ENCODE peak calls at places on chromosomes 5 and 9, in five cellular contexts. One of them, this sample, is unnamed.

GRCh38 chr5:154945695-154946301 is 4.9 kb downstream of the MRPL22 start:
- DNase-seq in IMR-90: peak
- DNase-seq in kidney: no peak
- DNase-seq in foreskin fibroblast: no peak
- DNase-seq in upper lobe of left lung: no peak
- DNase-seq in this sample: no peak

GRCh38 chr9:99059074-99059894 is 45.6 kb upstream of the TGFBR1 start:
- DNase-seq in upper lobe of left lung: no peak
- DNase-seq in IMR-90: no peak
- DNase-seq in kidney: no peak
- DNase-seq in foreskin fibroblast: no peak
- DNase-seq in this sample: no peak

GRCh38 chr9:136089697-136090045 is 5.4 kb downstream of the NACC2 start:
- DNase-seq in upper lobe of left lung: no peak
- DNase-seq in IMR-90: peak
- DNase-seq in kidney: no peak
- DNase-seq in foreskin fibroblast: no peak
- DNase-seq in this sample: no peak

GRCh38 chr5:172059661-172060100 is 53.2 kb upstream of the FBXW11 start:
- DNase-seq in IMR-90: no peak
- DNase-seq in upper lobe of left lung: no peak
- DNase-seq in foreskin fibroblast: no peak
- DNase-seq in kidney: no peak
- DNase-seq in this sample: no peak

GRCh38 chr5:32522429-32523143 is 62.8 kb upstream of the SUB1 start:
- DNase-seq in IMR-90: peak
- DNase-seq in foreskin fibroblast: no peak
- DNase-seq in upper lobe of left lung: peak
- DNase-seq in kidney: no peak
- DNase-seq in this sample: no peak

GRCh38 chr9:130959809-130960334 is 20.8 kb upstream of the FIBCD1 start:
- DNase-seq in kidney: no peak
- DNase-seq in IMR-90: no peak
- DNase-seq in upper lobe of left lung: no peak
- DNase-seq in foreskin fibroblast: no peak
- DNase-seq in this sample: no peak

GRCh38 chr9:36145970-36146369 is 9.4 kb downstream of the GLIPR2 start:
- DNase-seq in kidney: peak
- DNase-seq in IMR-90: no peak
- DNase-seq in foreskin fibroblast: no peak
- DNase-seq in upper lobe of left lung: no peak
- DNase-seq in this sample: no peak

GRCh38 chr5:90875456-90875855 is 316.9 kb downstream of the ADGRV1 start:
- DNase-seq in upper lobe of left lung: no peak
- DNase-seq in IMR-90: no peak
- DNase-seq in foreskin fibroblast: no peak
- DNase-seq in kidney: no peak
- DNase-seq in this sample: no peak

GRCh38 chr9:115411993-115412452 is 294.1 kb upstream of the TNC start:
- DNase-seq in kidney: no peak
- DNase-seq in foreskin fibroblast: peak
- DNase-seq in upper lobe of left lung: no peak
- DNase-seq in IMR-90: peak
- DNase-seq in this sample: no peak

GRCh38 chr5:57791875-57792274 is 309.3 kb upstream of the ACTBL2 start:
- DNase-seq in upper lobe of left lung: no peak
- DNase-seq in foreskin fibroblast: no peak
- DNase-seq in IMR-90: no peak
- DNase-seq in kidney: no peak
- DNase-seq in this sample: no peak

GRCh38 chr9:17081814-17082213 is 53.0 kb upstream of the CNTLN start:
- DNase-seq in foreskin fibroblast: no peak
- DNase-seq in upper lobe of left lung: no peak
- DNase-seq in IMR-90: peak
- DNase-seq in kidney: no peak
- DNase-seq in this sample: no peak

DNA sequence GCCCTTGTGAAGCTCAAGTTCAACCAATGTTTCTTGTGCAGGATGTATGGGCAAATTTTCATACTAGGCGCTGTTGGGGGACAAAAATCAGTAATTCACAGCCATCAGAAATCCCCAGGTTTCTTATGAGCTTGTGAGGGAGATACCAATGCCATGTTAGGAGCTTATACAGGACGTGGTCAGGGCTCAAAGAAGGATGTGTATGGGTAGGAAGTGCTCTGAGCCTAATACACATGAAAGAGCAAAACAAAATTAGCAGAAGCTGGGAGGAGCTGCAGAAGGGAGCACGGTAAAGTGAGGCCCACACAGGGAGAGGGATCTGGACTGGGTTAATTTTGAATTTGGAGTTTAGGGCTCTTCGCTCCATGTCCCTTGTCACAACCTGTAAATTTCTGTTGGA is 114.6 kb upstream of the MAP3K1 start:
- DNase-seq in upper lobe of left lung: no peak
- DNase-seq in IMR-90: no peak
- DNase-seq in kidney: no peak
- DNase-seq in foreskin fibroblast: no peak
- DNase-seq in this sample: no peak
- TF ChIP-seq CTCF in upper lobe of left lung: no peak
- TF ChIP-seq CTCF in IMR-90: no peak
- TF ChIP-seq CTCF in kidney: no peak
- TF ChIP-seq CTCF in foreskin fibroblast: no peak
- TF ChIP-seq CTCF in this sample: no peak

GRCh38 chr5:140785905-140786686 is at the start of gene PCDHA1:
- DNase-seq in foreskin fibroblast: no peak
- DNase-seq in upper lobe of left lung: peak
- DNase-seq in kidney: no peak
- DNase-seq in IMR-90: no peak
- DNase-seq in this sample: no peak
- TF ChIP-seq CTCF in foreskin fibroblast: no peak
- TF ChIP-seq CTCF in upper lobe of left lung: no peak
- TF ChIP-seq CTCF in kidney: no peak
- TF ChIP-seq CTCF in IMR-90: no peak
- TF ChIP-seq CTCF in this sample: no peak

DNA sequence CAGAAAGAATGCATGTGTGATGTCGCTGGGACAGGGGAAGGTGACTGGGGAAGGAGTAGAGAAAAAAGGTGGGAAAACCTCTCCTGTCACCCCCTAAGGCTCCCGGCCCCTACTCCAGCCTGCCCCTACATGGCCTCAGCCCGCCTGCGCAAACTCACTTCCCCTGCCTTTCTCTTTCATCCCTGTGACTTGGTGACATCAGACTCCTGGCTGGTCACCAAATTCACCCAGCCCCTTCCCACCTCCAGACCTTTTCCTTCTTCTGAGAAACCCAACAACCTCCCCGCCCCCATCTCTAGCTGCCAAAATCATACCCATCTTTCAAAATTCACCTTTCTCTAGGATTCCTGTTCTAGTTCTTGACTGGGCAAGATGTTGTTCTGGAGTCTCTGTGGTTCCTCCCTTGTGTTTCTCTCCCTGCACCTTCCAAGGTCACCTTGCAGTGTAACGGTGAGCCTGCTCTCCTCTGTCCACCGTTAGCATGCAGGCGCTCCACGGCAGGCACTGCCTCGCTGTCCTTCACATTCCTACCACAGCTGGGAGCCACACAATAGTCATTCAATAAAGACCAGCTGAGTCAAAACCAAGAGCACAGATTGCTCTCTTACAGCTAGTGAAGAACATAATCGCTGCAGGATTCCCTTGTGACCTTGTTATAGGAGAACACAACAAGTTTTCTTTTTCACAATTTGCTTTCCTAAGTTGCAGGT is 134.5 kb downstream of the FANCC start:
- DNase-seq in foreskin fibroblast: no peak
- DNase-seq in upper lobe of left lung: no peak
- DNase-seq in kidney: no peak
- DNase-seq in IMR-90: no peak
- DNase-seq in this sample: no peak
- TF ChIP-seq CTCF in foreskin fibroblast: peak
- TF ChIP-seq CTCF in upper lobe of left lung: no peak
- TF ChIP-seq CTCF in kidney: peak
- TF ChIP-seq CTCF in IMR-90: peak
- TF ChIP-seq CTCF in this sample: peak

GRCh38 chr5:2746642-2747041 is 4.8 kb downstream of the IRX2 start:
- DNase-seq in IMR-90: no peak
- DNase-seq in foreskin fibroblast: no peak
- DNase-seq in upper lobe of left lung: no peak
- DNase-seq in kidney: no peak
- DNase-seq in this sample: no peak
- TF ChIP-seq CTCF in IMR-90: no peak
- TF ChIP-seq CTCF in foreskin fibroblast: no peak
- TF ChIP-seq CTCF in upper lobe of left lung: no peak
- TF ChIP-seq CTCF in kidney: no peak
- TF ChIP-seq CTCF in this sample: peak